ENCODE peak calls at places on chromosome 18, in nine cellular contexts. H is aorta; E is cardiac muscle cell; J is fibroblast of lung; T is uterus; R is choroid plexus epithelial cell; C is astrocyte of the spinal cord; S is CD8-positive, alpha-beta memory T cell; F is dorsolateral prefrontal cortex. U is an unnamed sample.

GRCh38 chr18:26335139-26335933 is 109.1 kb downstream of the TAF4B start:
- DNase-seq in H (no peak), E (peak), J (peak), T (no peak), R (peak), C (peak), S (no peak), F (no peak), U (no peak)

GRCh38 chr18:42752921-42753320 is 362.6 kb downstream of the RIT2 start:
- DNase-seq in H (no peak), E (no peak), J (no peak), T (no peak), R (no peak), C (no peak), S (no peak), F (no peak), U (no peak)

GRCh38 chr18:59208602-59209001 is 11.4 kb upstream of the GRP start:
- DNase-seq in H (no peak), E (no peak), J (no peak), T (no peak), R (no peak), C (no peak), S (no peak), F (no peak), U (no peak)

GRCh38 chr18:29962579-29962978 is 1080.0 kb downstream of the DSC3 start:
- DNase-seq in H (no peak), E (no peak), J (no peak), T (no peak), R (no peak), C (no peak), S (no peak), F (no peak), U (no peak)

GRCh38 chr18:48376934-48377333 is 32.2 kb downstream of the ZBTB7C start:
- DNase-seq in H (no peak), E (no peak), J (no peak), T (no peak), R (no peak), C (no peak), S (no peak), F (no peak), U (no peak)

GRCh38 chr18:78983530-78983929 is 3.9 kb downstream of the SALL3 start:
- DNase-seq in H (no peak), E (no peak), J (no peak), T (no peak), R (no peak), C (peak), S (no peak), F (no peak), U (no peak)

GRCh38 chr18:79851981-79852380 is 54.2 kb downstream of the KCNG2 start:
- DNase-seq in H (peak), E (no peak), J (no peak), T (no peak), R (no peak), C (no peak), S (no peak), F (no peak), U (no peak)

GRCh38 chr18:47050468-47050867 is 15.0 kb upstream of the ELOA2 start:
- DNase-seq in H (no peak), E (peak), J (peak), T (no peak), R (peak), C (peak), S (peak), F (no peak), U (peak)

GRCh38 chr18:76932026-76932819 is 109.9 kb downstream of the ZNF236 start:
- DNase-seq in H (peak), E (no peak), J (peak), T (peak), R (peak), C (no peak), S (no peak), F (peak), U (peak)

GRCh38 chr18:40875101-40875500 is 1079.9 kb upstream of the PIK3C3 start:
- DNase-seq in H (no peak), E (no peak), J (no peak), T (no peak), R (no peak), C (no peak), S (no peak), F (no peak), U (no peak)

GRCh38 chr18:44943201-44943881 is 262.7 kb downstream of the SETBP1 start:
- DNase-seq in H (no peak), E (no peak), J (no peak), T (no peak), R (peak), C (peak), S (no peak), F (no peak), U (no peak)

GRCh38 chr18:57075716-57076400 is 71.0 kb upstream of the BOD1L2 start:
- DNase-seq in H (no peak), E (no peak), J (no peak), T (no peak), R (no peak), C (no peak), S (no peak), F (no peak), U (no peak)

GRCh38 chr18:7617738-7618422 is 50.8 kb downstream of the PTPRM start:
- DNase-seq in H (no peak), E (peak), J (peak), T (peak), R (peak), C (peak), S (no peak), F (no peak), U (peak)

GRCh38 chr18:48948112-48949050 is 2.4 kb downstream of the SMAD7 start:
- DNase-seq in H (no peak), E (peak), J (peak), T (no peak), R (peak), C (peak), S (peak), F (no peak), U (no peak)

GRCh38 chr18:26356045-26356785 is 130.0 kb downstream of the TAF4B start:
- DNase-seq in H (no peak), E (no peak), J (no peak), T (no peak), R (no peak), C (no peak), S (no peak), F (no peak), U (no peak)

GRCh38 chr18:23585007-23585871 is 1.1 kb downstream of the NPC1 start:
- DNase-seq in H (no peak), E (peak), J (no peak), T (no peak), R (peak), C (peak), S (peak), F (no peak), U (no peak)

GRCh38 chr18:58745914-58746313 is 74.6 kb downstream of the MALT1 start:
- DNase-seq in H (no peak), E (no peak), J (no peak), T (no peak), R (no peak), C (no peak), S (no peak), F (no peak), U (no peak)

GRCh38 chr18:59950215-59950944 is 50.6 kb downstream of the PMAIP1 start:
- DNase-seq in H (no peak), E (no peak), J (peak), T (no peak), R (no peak), C (peak), S (no peak), F (no peak), U (no peak)

GRCh38 chr18:24488824-24489493 is 28.5 kb downstream of the HRH4 start:
- DNase-seq in H (no peak), E (peak), J (peak), T (no peak), R (peak), C (peak), S (peak), F (no peak), U (no peak)

GRCh38 chr18:24009651-24010333 is 4.8 kb upstream of the TTC39C start:
- DNase-seq in H (no peak), E (no peak), J (no peak), T (no peak), R (no peak), C (no peak), S (peak), F (no peak), U (no peak)

GRCh38 chr18:58887613-58887963 is 22.9 kb downstream of the ZNF532 start:
- DNase-seq in H (peak), E (no peak), J (no peak), T (peak), R (peak), C (peak), S (no peak), F (peak), U (peak)

GRCh38 chr18:57683470-57683869 is 61.8 kb upstream of the NARS1 start:
- DNase-seq in H (no peak), E (no peak), J (no peak), T (no peak), R (no peak), C (no peak), S (no peak), F (no peak), U (no peak)

GRCh38 chr18:42477261-42477660 is 522.2 kb downstream of the PIK3C3 start:
- DNase-seq in H (no peak), E (no peak), J (no peak), T (no peak), R (no peak), C (peak), S (no peak), F (no peak), U (no peak)

GRCh38 chr18:23495723-23496440 is 7.4 kb upstream of the RMC1 start:
- DNase-seq in H (no peak), E (no peak), J (no peak), T (no peak), R (no peak), C (no peak), S (no peak), F (no peak), U (no peak)

GRCh38 chr18:57833441-57834101 is 30.5 kb upstream of the ATP8B1 start:
- DNase-seq in H (no peak), E (no peak), J (peak), T (no peak), R (peak), C (no peak), S (no peak), F (no peak), U (no peak)

GRCh38 chr18:40810371-40810770 is 1144.7 kb upstream of the PIK3C3 start:
- DNase-seq in H (no peak), E (no peak), J (peak), T (no peak), R (peak), C (peak), S (no peak), F (no peak), U (peak)

DNA sequence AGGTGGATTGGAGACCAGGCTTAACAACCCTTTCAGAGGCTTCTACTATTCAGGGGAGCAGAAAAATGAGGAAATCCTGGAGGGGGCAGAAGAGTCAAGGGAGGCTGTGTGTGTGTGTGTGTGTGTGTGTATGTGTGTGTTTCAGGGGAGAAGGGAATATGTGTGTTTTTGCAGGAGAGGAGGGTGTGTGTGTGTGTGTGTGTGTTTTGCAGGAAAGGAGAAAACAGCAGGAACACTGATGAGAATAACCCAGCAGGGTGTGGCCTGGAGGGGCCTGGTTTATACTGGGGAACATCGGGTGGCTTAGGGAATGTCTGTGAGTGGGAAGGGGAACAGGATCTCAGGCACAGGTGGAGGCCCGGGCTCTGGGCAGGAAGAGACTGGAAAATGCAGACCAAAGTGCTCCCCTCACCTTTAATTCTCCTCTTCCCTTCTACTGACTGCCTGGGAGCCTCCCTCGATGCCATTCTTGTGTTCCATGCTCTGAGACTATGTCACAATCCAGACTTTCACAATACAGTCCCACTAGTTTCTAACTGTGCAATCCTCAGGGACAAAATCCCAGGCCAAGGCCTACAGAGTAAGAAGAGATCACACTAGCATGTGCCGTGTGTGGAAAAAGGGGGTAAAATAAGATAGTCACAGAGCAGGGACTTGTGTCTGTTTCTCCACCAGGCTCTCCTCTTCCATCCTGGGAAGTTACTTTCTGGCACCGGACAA is 10.0 kb downstream of the CYB5A start:
- DNase-seq in H (no peak), E (no peak), J (peak), T (no peak), R (no peak), C (no peak), S (no peak), F (no peak), U (no peak)
- H3K4me3 ChIP-seq in H (no peak), E (no peak), J (no peak), T (no peak), R (no peak), C (no peak), S (no peak), F (no peak), U (no peak)

DNA sequence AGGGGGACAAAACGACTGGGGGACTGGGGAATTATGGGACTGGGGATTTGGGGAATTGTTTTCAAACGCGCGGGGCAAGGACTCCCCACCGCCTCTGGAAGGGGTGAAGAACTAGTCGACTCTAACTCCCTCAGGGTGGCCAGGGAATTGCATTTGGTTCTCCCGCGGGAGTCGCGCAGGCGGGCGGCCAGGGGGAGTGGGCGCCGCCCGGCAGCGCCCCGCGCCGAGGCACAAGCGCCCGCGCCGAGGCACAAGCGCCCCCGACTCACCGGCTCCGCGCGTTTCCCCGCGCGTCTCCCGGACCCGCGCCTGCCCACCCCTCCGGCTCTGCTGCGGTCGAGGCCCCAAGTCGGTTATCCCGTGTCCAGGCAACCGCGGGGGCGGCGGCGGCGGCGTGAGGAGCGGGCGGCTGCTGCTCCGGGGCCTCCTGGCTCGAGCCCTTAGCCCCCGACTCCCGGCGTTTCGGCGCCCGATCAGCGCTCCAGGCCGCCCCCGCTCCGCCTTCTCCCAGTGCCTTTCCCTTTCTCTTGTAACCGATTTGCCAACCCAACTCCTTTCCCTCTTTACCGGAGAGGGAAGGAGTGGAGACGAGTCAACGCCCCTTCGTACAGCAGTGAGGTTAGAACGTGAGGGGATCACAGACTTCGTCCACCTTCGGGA is at the start of gene CCDC178:
- DNase-seq in H (no peak), E (peak), J (peak), T (peak), R (peak), C (peak), S (no peak), F (peak), U (peak)
- H3K4me3 ChIP-seq in H (peak), E (peak), J (peak), T (peak), R (peak), C (peak), S (no peak), F (peak), U (peak)

GRCh38 chr18:4453712-4454547 is 1.2 kb downstream of the DLGAP1 start:
- DNase-seq in H (peak), E (peak), J (no peak), T (no peak), R (no peak), C (no peak), S (no peak), F (peak), U (no peak)
- H3K4me3 ChIP-seq in H (peak), E (peak), J (no peak), T (peak), R (no peak), C (peak), S (no peak), F (peak), U (peak)

GRCh38 chr18:10012526-10012925 is 98.7 kb downstream of the VAPA start:
- DNase-seq in H (no peak), E (no peak), J (no peak), T (no peak), R (no peak), C (no peak), S (no peak), F (no peak), U (no peak)

GRCh38 chr18:10015288-10015701 is 101.5 kb downstream of the VAPA start:
- DNase-seq in H (no peak), E (peak), J (no peak), T (no peak), R (peak), C (peak), S (no peak), F (no peak), U (no peak)

GRCh38 chr18:10013621-10014543 is 100.1 kb downstream of the VAPA start:
- DNase-seq in H (no peak), E (no peak), J (no peak), T (no peak), R (no peak), C (no peak), S (no peak), F (no peak), U (no peak)

GRCh38 chr18:10017048-10017447 is 103.2 kb downstream of the VAPA start:
- DNase-seq in H (no peak), E (no peak), J (no peak), T (no peak), R (no peak), C (no peak), S (no peak), F (no peak), U (no peak)

DNA sequence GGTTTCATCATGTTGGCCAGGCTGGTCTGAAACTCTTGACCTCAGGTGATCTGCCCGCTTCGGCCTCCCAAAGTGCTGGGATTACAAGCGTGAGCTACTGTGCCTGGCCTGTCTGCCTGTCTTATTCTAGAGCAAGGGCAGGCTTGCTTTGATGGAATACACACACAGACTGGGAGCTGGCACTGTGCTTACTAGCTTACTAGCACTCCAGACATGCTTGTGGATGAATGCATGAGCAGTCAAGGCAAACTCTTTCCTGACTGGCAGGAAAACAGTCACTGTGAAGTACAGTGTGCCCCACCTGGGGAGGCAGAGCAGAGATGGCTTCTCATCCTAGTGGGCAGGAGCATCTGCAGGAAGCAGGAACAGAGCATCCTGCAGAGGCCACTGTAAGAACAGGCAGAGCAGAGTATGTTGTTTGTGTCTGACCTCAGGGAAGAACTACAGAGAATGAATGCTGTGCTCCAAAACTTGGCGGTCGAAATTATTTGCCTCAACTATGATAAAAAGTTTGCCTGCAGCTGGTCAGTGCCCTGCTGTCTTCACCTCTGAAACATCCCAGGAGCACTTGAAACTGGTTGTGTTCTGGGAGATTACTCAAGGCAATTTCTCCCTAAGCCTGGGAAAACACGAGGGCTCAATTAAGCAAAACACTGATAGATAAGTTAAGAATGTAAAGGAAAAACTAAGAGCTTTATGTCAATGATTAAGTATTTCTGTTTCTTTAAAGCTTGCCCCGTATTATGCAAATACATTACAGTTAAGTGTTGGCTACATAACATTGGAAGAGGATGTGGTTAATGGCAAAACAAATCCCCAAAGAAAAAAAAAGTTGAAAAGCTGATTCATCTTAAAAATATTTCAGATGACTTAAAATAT is 102.4 kb downstream of the VAPA start:
- DNase-seq in H (no peak), E (peak), J (peak), T (no peak), R (peak), C (peak), S (no peak), F (no peak), U (peak)
- H3K4me3 ChIP-seq in H (no peak), E (no peak), J (no peak), T (no peak), R (no peak), C (no peak), S (no peak), F (no peak), U (no peak)

DNA sequence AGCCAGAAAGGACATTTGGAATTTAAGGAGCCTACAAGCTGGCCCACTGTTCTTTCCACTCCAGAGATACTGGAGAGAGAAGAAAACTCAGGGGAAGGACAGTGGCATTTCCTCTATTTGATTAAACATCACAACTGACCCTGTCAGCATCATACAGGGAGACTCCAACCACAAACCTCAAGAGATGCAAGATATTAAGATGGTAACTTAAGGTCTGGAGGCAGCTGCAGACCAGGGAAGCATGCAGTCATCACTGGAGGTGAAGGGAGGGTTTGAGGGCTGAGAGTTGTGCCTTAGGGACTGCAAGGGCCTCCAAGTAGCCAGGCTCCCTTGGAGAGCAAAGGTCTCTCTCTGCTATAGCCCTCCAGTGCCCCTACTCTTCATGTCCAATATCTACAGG is 67.4 kb downstream of the RNF152 start:
- DNase-seq in H (no peak), E (no peak), J (no peak), T (no peak), R (peak), C (peak), S (no peak), F (no peak), U (peak)
- H3K4me3 ChIP-seq in H (no peak), E (no peak), J (no peak), T (no peak), R (no peak), C (no peak), S (no peak), F (no peak), U (no peak)

DNA sequence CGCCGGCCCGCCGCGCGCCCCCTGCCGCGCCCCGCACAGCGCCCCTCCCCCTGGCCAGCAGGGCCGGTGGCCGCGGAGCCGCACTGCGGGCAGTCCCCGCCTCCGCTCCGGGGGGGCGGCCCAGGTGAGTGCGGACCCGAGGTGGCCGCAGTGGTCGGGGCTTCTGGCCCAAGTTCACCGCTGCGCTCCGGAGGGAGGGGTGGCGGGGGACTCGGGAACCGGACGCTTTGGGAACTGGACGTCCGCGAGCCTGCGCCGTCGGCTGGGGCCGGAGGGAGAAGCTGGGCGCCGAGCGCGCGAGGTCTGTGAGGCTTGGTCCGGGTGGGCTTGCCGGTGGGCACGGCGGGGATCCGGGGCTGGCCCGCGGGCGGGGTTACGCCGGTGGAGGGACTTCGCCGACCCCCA is 587 bp upstream of the LDLRAD4 start:
- DNase-seq in H (peak), E (no peak), J (no peak), T (peak), R (no peak), C (no peak), S (no peak), F (peak), U (no peak)
- H3K4me3 ChIP-seq in H (peak), E (peak), J (no peak), T (peak), R (peak), C (peak), S (peak), F (peak), U (peak)

GRCh38 chr18:32730620-32731021 is 42.2 kb downstream of the KLHL14 start:
- DNase-seq in H (no peak), E (no peak), J (no peak), T (no peak), R (peak), C (peak), S (peak), F (no peak), U (no peak)
- H3K4me3 ChIP-seq in H (peak), E (no peak), J (no peak), T (peak), R (peak), C (peak), S (peak), F (peak), U (peak)